ENCODE peak calls at places on chromosomes 13 and 19, in six cellular contexts. K is GM23248, Z is hepatocyte, T is PC-3, I is GM23338, B is neural progenitor cell. Q is an unnamed sample.

GRCh38 chr13:40438999-40439797 is 227.2 kb downstream of the FOXO1 start:
- DNase-seq in K (peak; percentile 75), B (no peak), I (no peak), Z (peak; percentile 32), T (no peak), Q (peak; percentile 55)

GRCh38 chr13:103067751-103068563 is 1.7 kb upstream of the SLC10A2 start:
- DNase-seq in K (no peak), I (peak; percentile 64), T (peak; percentile 6), B (no peak), Z (peak; percentile 48), Q (no peak)

GRCh38 chr19:47518139-47518538 is 3.3 kb upstream of the NAPA start:
- DNase-seq in T (no peak), I (no peak), B (no peak), K (no peak), Z (no peak), Q (peak; percentile 97)

GRCh38 chr13:113258655-113259054 is 38.4 kb upstream of the LAMP1 start:
- DNase-seq in Z (no peak), B (no peak), K (no peak), I (no peak), T (no peak), Q (no peak)

GRCh38 chr13:31042501-31043165 is 110.2 kb downstream of the TEX26 start:
- DNase-seq in I (no peak), B (no peak), K (no peak), Z (no peak), T (no peak), Q (peak; percentile 66)

GRCh38 chr19:43412441-43412840 is 2.2 kb upstream of the TEX101 start:
- DNase-seq in I (no peak), K (no peak), Z (no peak), B (no peak), T (no peak), Q (no peak)

GRCh38 chr13:98459721-98460370 is 117.1 kb downstream of the STK24 start:
- DNase-seq in K (no peak), I (no peak), T (no peak), Z (no peak), B (no peak), Q (no peak)

GRCh38 chr19:35455616-35456201 is 7.7 kb downstream of the FFAR2 start:
- DNase-seq in T (no peak), B (no peak), Z (no peak), K (no peak), I (no peak), Q (no peak)

GRCh38 chr19:3360494-3361383 is 5.6 kb upstream of the NFIC start:
- DNase-seq in K (peak; percentile 76), Z (no peak), I (peak; percentile 57), B (peak; percentile 45), T (peak; percentile 31), Q (peak; percentile 12)
- TF ChIP-seq EZH2phosphoT487 in K (no peak), Z (no peak), I (peak; percentile 53), B (peak; percentile 95), T (no peak), Q (peak; percentile 72)

DNA sequence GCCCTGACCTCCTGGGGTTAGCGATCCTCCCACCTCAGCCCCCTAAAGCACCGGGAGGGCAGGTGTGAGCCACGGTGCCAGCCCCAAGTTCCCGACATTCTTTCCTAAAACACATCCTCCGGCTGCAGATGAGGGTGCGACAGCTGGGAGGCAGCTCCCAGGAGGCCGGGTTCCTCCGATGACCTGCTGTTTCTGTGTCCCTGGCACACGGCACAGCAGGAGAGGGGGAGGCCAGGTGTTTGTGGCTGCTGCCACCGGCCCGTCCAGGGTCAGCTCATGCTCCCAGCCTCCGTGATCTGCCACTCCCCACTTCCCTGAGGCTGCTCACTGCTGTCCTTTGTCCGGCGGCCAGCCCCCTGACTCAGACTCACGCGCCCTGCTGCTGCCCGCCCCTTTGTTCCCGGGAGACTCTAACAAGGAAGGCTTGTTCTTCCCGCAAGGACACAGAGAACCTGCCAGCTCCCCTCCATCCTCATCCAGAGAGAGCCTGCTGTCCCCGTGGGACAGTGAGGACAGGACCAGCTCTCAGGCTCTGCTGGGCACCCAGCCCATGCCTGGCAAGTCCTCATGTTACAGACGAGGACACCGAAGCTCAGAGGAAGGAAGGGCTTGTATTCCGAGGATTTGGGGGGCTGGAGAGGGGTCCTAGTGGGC is 10.6 kb upstream of the MADCAM1 start:
- DNase-seq in T (no peak), I (no peak), K (peak; percentile 73), Z (peak; percentile 74), B (peak; percentile 84), Q (no peak)
- H3K4me1 ChIP-seq in T (no peaks in the 10 kb centered on the region), I (peaks cover 8% of the 10 kb centered on the region), K (no peaks in the 10 kb centered on the region), Z (peaks cover 12% of the 10 kb centered on the region), B (peaks cover 15% of the 10 kb centered on the region), Q (peaks cover 11% of the 10 kb centered on the region)

GRCh38 chr19:33948651-33949335 is 152.1 kb downstream of the KCTD15 start:
- DNase-seq in I (no peak), K (no peak), Z (no peak), T (no peak), B (no peak), Q (no peak)

GRCh38 chr19:33946535-33947323 is 150.1 kb downstream of the KCTD15 start:
- DNase-seq in Z (no peak), K (no peak), T (no peak), I (no peak), B (peak; percentile 24), Q (no peak)

GRCh38 chr19:33950141-33950805 is 153.6 kb downstream of the KCTD15 start:
- DNase-seq in Z (no peak), I (no peak), T (no peak), B (peak; percentile 8), K (peak; percentile 34), Q (no peak)

GRCh38 chr19:33953023-33953422 is 156.4 kb downstream of the KCTD15 start:
- DNase-seq in I (no peak), T (no peak), K (no peak), B (no peak), Z (no peak), Q (no peak)

DNA sequence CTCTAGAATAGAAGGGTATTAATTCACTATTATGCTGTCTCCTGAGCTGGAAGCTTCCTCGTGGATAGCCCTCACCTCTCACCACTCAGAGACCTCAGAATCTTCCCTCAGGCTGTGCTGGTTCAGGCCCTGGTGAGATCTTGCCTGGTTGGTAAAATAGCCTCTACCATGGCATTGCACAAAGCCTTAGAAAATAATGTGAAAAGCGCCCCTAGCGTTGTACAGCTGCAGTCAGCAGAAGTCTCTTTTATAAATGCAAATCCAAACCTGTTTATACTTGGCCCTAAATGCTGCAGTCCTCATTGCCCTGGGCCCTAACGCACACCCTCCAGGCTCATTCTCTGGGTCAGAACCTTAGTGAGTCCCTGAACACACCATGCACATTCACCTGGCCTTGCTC is 150.9 kb downstream of the KCTD15 start:
- DNase-seq in Z (no peak), B (peak; percentile 11), K (no peak), T (no peak), I (peak; percentile 36), Q (peak; percentile 3)
- TF ChIP-seq EZH2phosphoT487 in Z (no peak), B (no peak), K (no peak), T (no peak), I (no peak), Q (no peak)

DNA sequence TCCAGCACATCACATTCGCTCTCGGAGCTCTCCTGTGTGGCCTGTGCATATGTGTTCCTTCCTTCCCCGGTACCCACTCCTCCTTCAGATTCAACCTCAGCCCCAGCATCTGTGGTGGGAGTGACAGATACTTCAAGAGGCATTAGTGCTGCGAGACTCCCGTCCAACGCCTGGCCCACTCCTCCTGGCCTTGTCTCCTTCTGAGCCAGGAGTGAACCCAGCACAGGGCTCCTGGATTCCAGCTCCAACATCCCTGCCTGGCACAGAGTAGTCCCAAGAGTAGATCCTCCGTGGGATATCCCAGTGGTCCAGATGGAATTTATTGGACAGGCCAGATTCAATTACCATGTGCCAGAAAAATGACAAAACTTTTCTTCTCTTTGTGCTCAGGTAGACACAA is 55.9 kb downstream of the SACS start:
- DNase-seq in I (no peak), T (no peak), K (no peak), Z (peak; percentile 27), B (no peak), Q (no peak)
- H3K4me1 ChIP-seq in I (peaks cover 23% of the 10 kb centered on the region), T (peaks cover 35% of the 10 kb centered on the region), K (peaks cover 57% of the 10 kb centered on the region), Z (peaks cover 20% of the 10 kb centered on the region), B (peaks cover 16% of the 10 kb centered on the region), Q (peaks cover 29% of the 10 kb centered on the region)

GRCh38 chr19:902446-903226 is 9.4 kb downstream of the RNU6-9 start:
- DNase-seq in B (no peak), T (no peak), I (no peak), K (no peak), Z (no peak), Q (no peak)
- TF ChIP-seq EZH2phosphoT487 in B (no peak), T (no peak), I (no peak), K (no peak), Z (no peak), Q (no peak)